ENCODE peak calls at places on chromosome 14, in five cellular contexts. One of them, this sample, is unnamed.

GRCh38 chr14:90567991-90568390 is 171.2 kb downstream of the CALM1 start:
- DNase-seq in GM23248: no peak
- DNase-seq in NCI-H1105 treated with DMSO at 0.1 percent for 48 hours: no peak
- DNase-seq in posterior vena cava: no peak
- DNase-seq in H7: no peak
- DNase-seq in this sample: no peak

GRCh38 chr14:67335781-67336180 is 23.8 kb downstream of the ATP6V1D start:
- DNase-seq in GM23248: peak
- DNase-seq in NCI-H1105 treated with DMSO at 0.1 percent for 48 hours: no peak
- DNase-seq in posterior vena cava: no peak
- DNase-seq in H7: peak
- DNase-seq in this sample: no peak

GRCh38 chr14:67332468-67332867 is 27.1 kb downstream of the ATP6V1D start:
- DNase-seq in GM23248: peak
- DNase-seq in NCI-H1105 treated with DMSO at 0.1 percent for 48 hours: no peak
- DNase-seq in posterior vena cava: no peak
- DNase-seq in H7: no peak
- DNase-seq in this sample: peak

GRCh38 chr14:75229576-75229922 is 49.1 kb upstream of the FOS start:
- DNase-seq in GM23248: no peak
- DNase-seq in NCI-H1105 treated with DMSO at 0.1 percent for 48 hours: no peak
- DNase-seq in posterior vena cava: peak
- DNase-seq in H7: no peak
- DNase-seq in this sample: no peak

GRCh38 chr14:99255621-99256482 is 16.1 kb downstream of the BCL11B start:
- DNase-seq in GM23248: no peak
- DNase-seq in NCI-H1105 treated with DMSO at 0.1 percent for 48 hours: no peak
- DNase-seq in posterior vena cava: no peak
- DNase-seq in H7: no peak
- DNase-seq in this sample: no peak

GRCh38 chr14:104003616-104004015 is 61.3 kb upstream of the RD3L start:
- DNase-seq in GM23248: no peak
- DNase-seq in NCI-H1105 treated with DMSO at 0.1 percent for 48 hours: no peak
- DNase-seq in posterior vena cava: no peak
- DNase-seq in H7: no peak
- DNase-seq in this sample: no peak

GRCh38 chr14:50605776-50606175 is 45.8 kb downstream of the ATL1 start:
- DNase-seq in GM23248: peak
- DNase-seq in NCI-H1105 treated with DMSO at 0.1 percent for 48 hours: no peak
- DNase-seq in posterior vena cava: no peak
- DNase-seq in H7: no peak
- DNase-seq in this sample: peak

GRCh38 chr14:64465208-64465821 is at the start of gene AKAP5:
- DNase-seq in GM23248: peak
- DNase-seq in NCI-H1105 treated with DMSO at 0.1 percent for 48 hours: peak
- DNase-seq in posterior vena cava: no peak
- DNase-seq in H7: peak
- DNase-seq in this sample: peak

GRCh38 chr14:35140718-35141581 is 18.6 kb downstream of the PRORP start:
- DNase-seq in GM23248: peak
- DNase-seq in NCI-H1105 treated with DMSO at 0.1 percent for 48 hours: peak
- DNase-seq in posterior vena cava: no peak
- DNase-seq in H7: no peak
- DNase-seq in this sample: peak

GRCh38 chr14:34502826-34503225 is 36.7 kb downstream of the EAPP start:
- DNase-seq in GM23248: peak
- DNase-seq in NCI-H1105 treated with DMSO at 0.1 percent for 48 hours: no peak
- DNase-seq in posterior vena cava: no peak
- DNase-seq in H7: no peak
- DNase-seq in this sample: no peak

GRCh38 chr14:94615254-94615653 is 3.1 kb downstream of the SERPINA3 start:
- DNase-seq in GM23248: no peak
- DNase-seq in NCI-H1105 treated with DMSO at 0.1 percent for 48 hours: no peak
- DNase-seq in posterior vena cava: no peak
- DNase-seq in H7: no peak
- DNase-seq in this sample: no peak

GRCh38 chr14:68665792-68666195 is 127.1 kb downstream of the ZFP36L1 start:
- DNase-seq in GM23248: no peak
- DNase-seq in NCI-H1105 treated with DMSO at 0.1 percent for 48 hours: no peak
- DNase-seq in posterior vena cava: no peak
- DNase-seq in H7: no peak
- DNase-seq in this sample: no peak